ENCODE peak calls at places on chromosome 11, in eight cellular contexts. W is upper lobe of right lung, V is cardiac fibroblast, H is WTC11, K is tibial artery, Z is colonic mucosa, T is GM12865, J is keratinocyte. O is an unnamed sample.

GRCh38 chr11:122045181-122045586 is 70.8 kb downstream of the BLID start:
- DNase-seq in W (no peak), V (peak; percentile 94), H (no peak), K (no peak), Z (no peak), T (no peak), J (peak; percentile 95), O (no peak)

GRCh38 chr11:19769820-19770219 is 57.2 kb downstream of the NAV2 start:
- DNase-seq in W (no peak), V (peak; percentile 85), H (no peak), K (no peak), Z (no peak), T (peak; percentile 19), J (no peak), O (no peak)

GRCh38 chr11:28400236-28401100 is 292.3 kb downstream of the METTL15 start:
- DNase-seq in W (no peak), V (peak; percentile 50), H (no peak), K (no peak), Z (no peak), T (no peak), J (no peak), O (no peak)

GRCh38 chr11:118304809-118305248 is 299 bp downstream of the CD3E start:
- DNase-seq in W (no peak), V (no peak), H (no peak), K (no peak), Z (no peak), T (no peak), J (no peak), O (no peak)

GRCh38 chr11:33695051-33695566 is 5.5 kb downstream of the C11orf91 start:
- DNase-seq in W (no peak), V (peak; percentile 59), H (no peak), K (no peak), Z (no peak), T (peak; percentile 28), J (no peak), O (no peak)

GRCh38 chr11:120893431-120894206 is 130.3 kb upstream of the TBCEL start:
- DNase-seq in W (no peak), V (no peak), H (no peak), K (no peak), Z (no peak), T (peak; percentile 67), J (no peak), O (peak; percentile 32)

GRCh38 chr11:112523477-112523876 is 262.8 kb upstream of the PLET1 start:
- DNase-seq in W (no peak), V (no peak), H (peak; percentile 17), K (peak; percentile 66), Z (no peak), T (no peak), J (no peak), O (no peak)

GRCh38 chr11:112051768-112052167 is 22.0 kb downstream of the PIH1D2 start:
- DNase-seq in W (no peak), V (no peak), H (no peak), K (no peak), Z (no peak), T (no peak), J (no peak), O (peak; percentile 20)

GRCh38 chr11:46129133-46129532 is 7.9 kb upstream of the PHF21A start:
- DNase-seq in W (no peak), V (no peak), H (no peak), K (no peak), Z (no peak), T (no peak), J (no peak), O (no peak)

GRCh38 chr11:46134061-46134460 is 12.8 kb upstream of the PHF21A start:
- DNase-seq in W (no peak), V (no peak), H (no peak), K (no peak), Z (no peak), T (no peak), J (no peak), O (no peak)

GRCh38 chr11:46130286-46130937 is 9.2 kb upstream of the PHF21A start:
- DNase-seq in W (no peak), V (no peak), H (no peak), K (no peak), Z (no peak), T (no peak), J (no peak), O (no peak)

GRCh38 chr11:46133119-46133518 is 11.9 kb upstream of the PHF21A start:
- DNase-seq in W (no peak), V (no peak), H (no peak), K (no peak), Z (no peak), T (no peak), J (no peak), O (no peak)

GRCh38 chr11:46134540-46134939 is 13.3 kb upstream of the PHF21A start:
- DNase-seq in W (no peak), V (peak; percentile 8), H (peak; percentile 32), K (no peak), Z (no peak), T (no peak), J (no peak), O (no peak)
- TF ChIP-seq CTCF in W (no peak), V (no peak), H (no peak), K (no peak), Z (no peak), T (no peak), J (no peak), O (no peak)

GRCh38 chr11:32297629-32298028 is 137.7 kb downstream of the WT1 start:
- DNase-seq in W (no peak), V (peak; percentile 69), H (no peak), K (no peak), Z (no peak), T (peak; percentile 40), J (peak; percentile 4), O (peak; percentile 44)
- TF ChIP-seq CTCF in W (peak; percentile 32), V (peak; percentile 29), H (no peak), K (no peak), Z (no peak), T (peak; percentile 8), J (no peak), O (no peak)

DNA sequence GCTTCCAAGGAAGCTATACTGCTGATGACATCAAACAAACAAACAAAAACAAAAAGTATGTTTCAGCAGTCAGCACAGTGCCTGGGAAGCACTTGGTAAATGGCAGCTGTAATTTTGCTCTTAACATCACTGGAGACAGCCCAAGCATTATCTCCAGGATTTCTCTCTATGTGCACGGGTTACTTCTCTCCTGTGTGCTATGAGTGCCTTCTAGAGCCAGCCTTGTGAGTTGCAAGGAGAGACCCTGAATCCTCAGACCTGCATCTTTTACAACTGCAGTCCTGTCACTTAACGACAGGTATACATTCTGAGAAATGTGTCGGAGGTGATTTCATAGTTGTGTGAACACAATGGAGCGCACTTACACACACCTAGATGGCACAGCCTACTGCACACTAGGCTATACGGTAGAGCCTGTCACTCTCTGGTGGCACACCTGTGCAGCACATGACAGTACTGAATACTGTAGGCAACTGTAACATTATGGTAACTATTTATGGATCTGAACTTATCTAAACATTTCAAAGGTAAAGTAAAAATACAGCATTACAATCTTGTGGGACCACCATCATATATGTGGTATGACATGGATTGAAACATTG is 662.5 kb upstream of the B3GAT1 start:
- DNase-seq in W (no peak), V (peak; percentile 2), H (no peak), K (no peak), Z (no peak), T (no peak), J (no peak), O (no peak)
- TF ChIP-seq CTCF in W (no peak), V (no peak), H (no peak), K (no peak), Z (no peak), T (no peak), J (no peak), O (no peak)

GRCh38 chr11:57324886-57325734 is at the start of gene TNKS1BP1:
- DNase-seq in W (peak; percentile 98), V (peak; percentile 98), H (peak; percentile 97), K (peak; percentile 100), Z (peak; percentile 98), T (peak; percentile 95), J (no peak), O (peak; percentile 97)
- TF ChIP-seq CTCF in W (no peak), V (no peak), H (no peak), K (no peak), Z (no peak), T (no peak), J (no peak), O (no peak)

DNA sequence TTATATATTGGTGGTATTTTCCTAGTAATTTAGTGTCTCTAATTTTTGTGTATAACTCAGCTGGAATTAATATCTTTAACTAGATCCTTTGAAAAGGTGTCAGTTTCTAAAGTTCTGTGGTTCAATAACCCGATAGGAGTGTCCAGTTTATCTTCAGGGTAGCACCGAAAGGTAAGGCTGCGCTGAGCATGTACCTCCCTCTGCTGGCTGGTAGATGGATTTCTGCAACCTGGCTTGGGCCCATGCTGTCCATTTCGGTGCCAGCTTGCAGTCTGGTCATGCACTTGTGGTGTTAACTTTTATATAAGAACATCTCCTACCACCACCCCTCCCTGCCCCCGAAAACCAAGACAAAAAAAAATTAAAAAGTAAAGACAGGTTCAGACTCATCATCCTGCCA is 24.7 kb downstream of the EXT2 start:
- DNase-seq in W (no peak), V (peak; percentile 30), H (no peak), K (no peak), Z (no peak), T (no peak), J (no peak), O (no peak)
- TF ChIP-seq CTCF in W (peak; percentile 26), V (peak; percentile 46), H (no peak), K (peak; percentile 30), Z (peak; percentile 10), T (no peak), J (peak; percentile 75), O (no peak)

GRCh38 chr11:10893713-10894112 is 35.9 kb upstream of the ZBED5 start:
- DNase-seq in W (no peak), V (peak; percentile 80), H (no peak), K (no peak), Z (no peak), T (no peak), J (no peak), O (no peak)
- TF ChIP-seq CTCF in W (peak; percentile 35), V (peak; percentile 43), H (no peak), K (peak; percentile 56), Z (peak; percentile 18), T (no peak), J (no peak), O (no peak)

DNA sequence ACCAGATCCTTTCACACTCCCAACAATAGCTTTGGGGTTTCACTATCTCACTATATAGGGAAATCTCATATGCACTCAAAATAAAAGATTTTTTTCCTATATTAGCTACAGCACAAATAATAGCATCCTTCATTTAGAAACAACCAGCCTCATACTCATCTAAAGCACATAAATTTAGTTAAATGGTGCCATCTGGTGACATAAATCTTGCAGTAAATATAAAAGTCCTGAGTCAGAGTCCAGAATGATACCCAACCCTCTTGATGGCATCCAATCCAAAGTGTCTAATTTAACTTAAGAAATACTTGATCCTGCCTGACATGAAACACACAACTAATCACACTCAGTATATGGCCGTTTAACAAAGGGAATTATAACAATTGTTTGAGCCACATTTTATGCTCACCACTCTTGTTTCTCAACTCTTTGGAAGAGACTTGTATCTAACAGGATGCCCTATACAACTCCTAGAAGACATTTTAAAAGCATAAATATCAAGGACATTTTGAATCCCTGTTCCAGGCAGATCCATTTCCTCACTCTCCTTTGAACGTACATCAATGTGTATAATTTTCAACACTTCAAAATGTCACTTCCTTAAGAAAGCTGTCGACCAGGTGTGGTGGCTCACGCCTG is 36.2 kb downstream of the DLG2 start:
- DNase-seq in W (no peak), V (peak; percentile 66), H (no peak), K (no peak), Z (no peak), T (peak; percentile 6), J (no peak), O (no peak)
- TF ChIP-seq CTCF in W (no peak), V (no peak), H (no peak), K (no peak), Z (peak; percentile 15), T (no peak), J (no peak), O (no peak)